ENCODE peak calls at places on chromosomes 12 and 14, in six cellular contexts. E, N, W, D, A and Y are unnamed samples.

GRCh38 chr12:24709201-24709600 is 239.7 kb downstream of the BCAT1 start:
- DNase-seq in E (no peak), N (no peak), W (no peak), D (no peak), A (no peak), Y (no peak)

GRCh38 chr12:47349770-47350408 is 270.1 kb upstream of the AMIGO2 start:
- DNase-seq in E (no peak), N (no peak), W (no peak), D (no peak), A (no peak), Y (no peak)

GRCh38 chr14:34981743-34982420 is 910 bp upstream of the SRP54 start:
- DNase-seq in E (peak), N (no peak), W (peak), D (peak), A (peak), Y (no peak)

GRCh38 chr14:78448483-78449094 is 278.4 kb downstream of the NRXN3 start:
- DNase-seq in E (peak), N (no peak), W (peak), D (peak), A (no peak), Y (peak)

GRCh38 chr14:104316723-104317499 is 178.5 kb downstream of the KIF26A start:
- DNase-seq in E (peak), N (no peak), W (no peak), D (peak), A (no peak), Y (no peak)

GRCh38 chr12:102438823-102439205 is 41.5 kb downstream of the IGF1 start:
- DNase-seq in E (no peak), N (no peak), W (no peak), D (no peak), A (no peak), Y (no peak)

GRCh38 chr12:93040367-93040766 is 111.3 kb upstream of the EEA1 start:
- DNase-seq in E (no peak), N (no peak), W (no peak), D (no peak), A (no peak), Y (no peak)

GRCh38 chr12:22491034-22491433 is 53.3 kb downstream of the C2CD5 start:
- DNase-seq in E (no peak), N (no peak), W (no peak), D (no peak), A (no peak), Y (no peak)

GRCh38 chr14:101405171-101405883 is 156.0 kb upstream of the DIO3 start:
- DNase-seq in E (no peak), N (no peak), W (no peak), D (no peak), A (no peak), Y (no peak)

GRCh38 chr14:59362533-59362932 is 102.6 kb downstream of the GPR135 start:
- DNase-seq in E (no peak), N (no peak), W (no peak), D (no peak), A (no peak), Y (no peak)

GRCh38 chr12:94053676-94054075 is 94.7 kb upstream of the PLXNC1 start:
- DNase-seq in E (no peak), N (no peak), W (no peak), D (no peak), A (no peak), Y (no peak)

GRCh38 chr14:89444044-89444443 is 27.0 kb upstream of the FOXN3 start:
- DNase-seq in E (no peak), N (no peak), W (no peak), D (no peak), A (no peak), Y (no peak)

GRCh38 chr12:1313906-1314305 is 280.5 kb downstream of the FBXL14 start:
- DNase-seq in E (no peak), N (no peak), W (no peak), D (no peak), A (no peak), Y (no peak)

GRCh38 chr14:67566908-67567307 is 33.2 kb downstream of the PIGH start:
- DNase-seq in E (no peak), N (no peak), W (no peak), D (no peak), A (no peak), Y (peak)

GRCh38 chr12:12508612-12509011 is 54.1 kb downstream of the DUSP16 start:
- DNase-seq in E (no peak), N (no peak), W (no peak), D (no peak), A (no peak), Y (no peak)

GRCh38 chr12:100826323-100826722 is 31.7 kb downstream of the ANO4 start:
- DNase-seq in E (peak), N (no peak), W (peak), D (peak), A (peak), Y (no peak)

GRCh38 chr12:110760204-110760609 is 17.5 kb upstream of the PPP1CC start:
- DNase-seq in E (no peak), N (no peak), W (no peak), D (no peak), A (no peak), Y (no peak)

GRCh38 chr14:63174760-63175191 is 29.5 kb upstream of the RHOJ start:
- DNase-seq in E (peak), N (no peak), W (peak), D (no peak), A (peak), Y (no peak)

GRCh38 chr14:92600318-92601053 is 86.9 kb downstream of the RIN3 start:
- DNase-seq in E (no peak), N (peak), W (no peak), D (no peak), A (no peak), Y (no peak)

GRCh38 chr12:83958997-83959396 is 953.6 kb downstream of the SLC6A15 start:
- DNase-seq in E (no peak), N (no peak), W (no peak), D (no peak), A (no peak), Y (no peak)

GRCh38 chr14:28101992-28102391 is 664.6 kb upstream of the FOXG1 start:
- DNase-seq in E (no peak), N (no peak), W (no peak), D (no peak), A (no peak), Y (no peak)

GRCh38 chr14:103879570-103880333 is 32.4 kb upstream of the PPP1R13B start:
- DNase-seq in E (peak), N (no peak), W (peak), D (peak), A (no peak), Y (no peak)

GRCh38 chr12:110317921-110318320 is 36.9 kb downstream of the ATP2A2 start:
- DNase-seq in E (no peak), N (no peak), W (no peak), D (no peak), A (no peak), Y (no peak)

GRCh38 chr14:100297320-100298300 is 8.6 kb downstream of the SLC25A29 start:
- DNase-seq in E (no peak), N (no peak), W (no peak), D (peak), A (peak), Y (no peak)

DNA sequence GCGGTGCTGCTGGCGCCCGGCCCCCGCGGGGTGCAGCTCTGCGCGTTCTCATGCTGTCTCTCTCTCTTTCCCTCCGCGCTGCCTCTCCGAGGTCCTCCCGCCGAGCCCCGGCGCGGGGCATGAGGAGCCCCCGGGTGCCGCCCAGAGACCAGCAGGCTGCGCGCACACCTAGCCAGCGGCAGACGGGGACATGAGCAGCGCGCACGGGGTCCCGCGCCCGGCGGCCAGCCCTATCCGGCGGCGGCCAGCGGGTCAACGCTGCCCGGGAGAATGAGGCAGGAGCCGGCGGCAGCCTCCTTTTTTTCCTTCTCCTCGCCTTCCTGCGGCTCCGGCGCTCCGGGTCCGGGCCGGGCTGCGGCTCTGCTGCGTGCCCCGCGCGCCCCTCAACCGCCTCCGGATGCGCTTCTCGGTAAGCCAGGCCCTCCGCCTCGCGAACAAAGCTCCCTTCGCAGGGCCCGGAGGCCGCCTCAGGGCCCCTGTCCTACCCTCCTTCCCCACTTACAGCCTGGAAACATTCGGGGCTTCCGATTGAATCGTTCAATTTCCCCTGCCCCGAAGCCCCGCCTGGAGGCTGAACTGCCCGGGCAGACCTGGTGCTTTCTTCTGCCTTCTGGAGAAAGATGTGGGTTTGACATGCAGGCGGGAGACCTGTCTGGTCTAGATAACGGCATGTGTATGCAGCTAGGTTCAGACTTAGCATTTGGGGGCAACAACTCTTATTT is at the start of gene TUNAR:
- DNase-seq in E (peak), N (no peak), W (peak), D (no peak), A (no peak), Y (no peak)
- TF ChIP-seq CTCF in E (peak), N (no peak), W (no peak), D (no peak), A (no peak), Y (no peak)

DNA sequence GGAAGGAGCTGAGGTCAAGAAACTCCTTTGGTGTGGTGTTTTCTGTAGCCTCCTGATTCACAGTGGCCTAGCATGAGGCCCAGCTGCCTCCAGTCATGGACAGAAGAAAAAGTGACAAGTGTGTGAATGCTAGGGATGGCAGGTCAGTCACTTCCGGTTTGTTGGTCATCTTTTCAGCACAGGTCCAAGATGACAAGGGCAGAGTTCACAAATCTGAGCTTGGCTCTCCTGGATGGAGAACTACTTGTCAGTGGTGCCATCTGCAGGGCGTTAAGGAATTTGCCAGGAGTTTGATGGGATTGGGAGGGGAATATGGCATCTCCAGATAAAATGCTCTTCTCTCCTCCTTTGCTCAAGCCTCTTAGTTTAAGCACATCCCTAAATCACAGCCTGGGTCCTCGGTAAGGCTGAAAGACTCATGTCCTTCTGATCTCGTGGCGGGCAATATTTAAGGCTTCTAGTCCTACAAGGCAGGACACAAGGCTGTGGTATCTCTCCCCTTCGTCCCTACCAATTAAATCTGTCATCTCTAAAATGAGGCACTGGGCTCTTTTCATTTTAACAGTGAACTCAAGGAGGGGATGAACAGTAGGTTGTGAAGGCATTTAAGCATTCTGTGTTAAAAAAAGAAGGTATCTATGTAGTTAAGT is 10.0 kb downstream of the TUBA1B start:
- DNase-seq in E (peak), N (no peak), W (peak), D (peak), A (no peak), Y (no peak)
- TF ChIP-seq CTCF in E (peak), N (peak), W (peak), D (peak), A (peak), Y (peak)

GRCh38 chr12:78568326-78569020 is 296.1 kb upstream of the SYT1 start:
- DNase-seq in E (no peak), N (no peak), W (no peak), D (no peak), A (peak), Y (no peak)

GRCh38 chr12:78560633-78561032 is 303.9 kb upstream of the SYT1 start:
- DNase-seq in E (no peak), N (no peak), W (no peak), D (no peak), A (no peak), Y (no peak)

GRCh38 chr12:78559441-78559840 is 305.1 kb upstream of the SYT1 start:
- DNase-seq in E (no peak), N (no peak), W (no peak), D (no peak), A (no peak), Y (no peak)

GRCh38 chr12:78566461-78566860 is 298.1 kb upstream of the SYT1 start:
- DNase-seq in E (no peak), N (no peak), W (no peak), D (no peak), A (no peak), Y (no peak)

DNA sequence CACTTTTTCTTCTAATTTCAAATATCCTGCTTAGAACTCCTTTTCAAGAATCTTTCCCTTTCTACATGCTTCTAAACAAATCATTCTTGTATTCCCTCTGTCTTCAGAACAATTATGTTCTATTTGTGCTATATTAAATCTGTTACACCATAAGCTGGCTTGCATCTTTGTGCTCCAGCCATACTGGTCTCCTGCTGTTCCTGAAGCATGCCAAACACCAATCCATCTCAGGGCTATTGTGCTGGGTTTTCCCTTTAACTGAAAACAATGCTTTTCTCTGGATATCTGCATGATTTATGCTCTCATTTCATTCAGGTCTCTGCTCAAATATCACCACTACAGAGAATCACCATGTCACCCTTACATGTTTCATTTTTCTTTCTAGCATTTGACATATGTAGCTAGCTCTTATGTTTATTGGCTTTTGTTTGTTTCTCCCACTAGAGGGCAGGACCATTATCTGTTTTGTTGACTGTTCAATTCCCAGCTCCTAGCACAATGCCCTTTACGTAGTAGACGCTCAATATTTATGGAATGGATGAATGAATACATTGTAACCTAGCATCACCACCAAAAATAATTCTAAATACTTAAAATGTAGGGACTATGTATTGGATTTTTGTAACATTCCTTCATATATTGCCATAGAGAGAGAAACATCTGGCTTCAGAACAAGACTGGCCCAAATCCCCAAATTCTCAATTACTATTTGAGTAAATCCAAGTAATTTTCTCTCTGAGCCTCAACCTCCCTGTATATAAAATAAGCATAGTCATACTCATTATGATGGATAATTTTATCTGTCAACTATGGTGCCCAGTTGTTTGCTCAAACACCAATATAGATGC is 302.0 kb upstream of the SYT1 start:
- DNase-seq in E (no peak), N (no peak), W (no peak), D (no peak), A (no peak), Y (no peak)
- TF ChIP-seq CTCF in E (peak), N (peak), W (peak), D (peak), A (peak), Y (peak)

GRCh38 chr12:56468216-56469006 is at the start of gene SPRYD4:
- DNase-seq in E (peak), N (peak), W (peak), D (peak), A (peak), Y (peak)
- TF ChIP-seq CTCF in E (no peak), N (peak), W (no peak), D (peak), A (peak), Y (peak)

DNA sequence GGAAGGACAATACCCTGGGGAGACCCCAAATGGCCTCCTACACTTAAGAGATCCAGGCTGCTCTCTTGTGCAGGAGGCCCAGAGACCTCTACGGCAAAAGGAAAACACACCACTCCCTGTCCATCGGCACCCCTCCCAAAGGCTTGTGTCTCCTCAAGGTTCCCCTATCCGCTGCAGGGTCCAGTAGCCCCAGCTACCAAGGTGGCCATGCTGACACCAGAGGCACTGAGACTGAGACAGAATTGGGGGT is 631 bp downstream of the DDIT3 start:
- DNase-seq in E (no peak), N (no peak), W (no peak), D (no peak), A (no peak), Y (no peak)
- TF ChIP-seq CTCF in E (no peak), N (no peak), W (no peak), D (no peak), A (no peak), Y (no peak)

GRCh38 chr12:15584366-15585041 is 204.7 kb downstream of the EPS8 start:
- DNase-seq in E (no peak), N (peak), W (no peak), D (no peak), A (no peak), Y (no peak)
- TF ChIP-seq CTCF in E (peak), N (peak), W (peak), D (peak), A (peak), Y (peak)

GRCh38 chr14:21913759-21914158 is 240.1 kb upstream of the OR4E1 start:
- DNase-seq in E (peak), N (no peak), W (peak), D (peak), A (peak), Y (no peak)
- TF ChIP-seq CTCF in E (peak), N (peak), W (peak), D (peak), A (peak), Y (peak)

DNA sequence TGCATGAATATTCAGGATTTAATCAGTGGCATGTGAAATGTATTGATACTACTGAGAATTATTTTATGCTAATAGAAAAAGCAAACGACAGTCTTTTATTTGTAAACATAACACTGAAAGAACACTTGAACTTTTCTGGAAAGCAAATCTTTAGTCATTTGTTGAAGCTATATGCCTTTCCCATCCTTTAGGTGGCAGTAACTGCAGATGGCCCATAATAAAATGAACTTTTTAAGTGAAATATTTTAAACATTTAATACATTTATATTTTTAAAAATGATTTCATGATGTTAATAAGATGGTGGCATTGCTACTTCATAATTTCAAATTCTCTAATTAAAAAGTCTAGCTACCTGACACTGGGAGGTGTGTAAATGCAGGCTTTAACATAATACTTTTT is 13.9 kb upstream of the KRR1 start:
- DNase-seq in E (no peak), N (no peak), W (no peak), D (no peak), A (no peak), Y (no peak)
- TF ChIP-seq CTCF in E (peak), N (peak), W (peak), D (no peak), A (peak), Y (no peak)

GRCh38 chr12:123934016-123934620 is 38.5 kb downstream of the CCDC92 start:
- DNase-seq in E (no peak), N (no peak), W (no peak), D (no peak), A (no peak), Y (no peak)
- TF ChIP-seq CTCF in E (no peak), N (no peak), W (no peak), D (no peak), A (no peak), Y (no peak)

GRCh38 chr12:98084950-98085349 is 430.4 kb upstream of the TMPO start:
- DNase-seq in E (peak), N (no peak), W (no peak), D (no peak), A (no peak), Y (no peak)
- TF ChIP-seq CTCF in E (no peak), N (no peak), W (no peak), D (no peak), A (no peak), Y (no peak)